ENCODE peak calls at places on chromosomes 4 and X, in four cellular contexts. One of them, this sample, is unnamed.

GRCh38 chrX:131626681-131627296 is 82.9 kb downstream of the OR13H1 start:
- DNase-seq in lung: no peak
- DNase-seq in ecto neural progenitor cell: no peak
- DNase-seq in H4: peak
- DNase-seq in this sample: no peak

GRCh38 chrX:42289492-42290385 is 366.4 kb upstream of the CASK start:
- DNase-seq in lung: no peak
- DNase-seq in ecto neural progenitor cell: no peak
- DNase-seq in H4: no peak
- DNase-seq in this sample: no peak

GRCh38 chr4:18022572-18023039 is 1.1 kb upstream of the LCORL start:
- DNase-seq in lung: no peak
- DNase-seq in ecto neural progenitor cell: no peak
- DNase-seq in H4: no peak
- DNase-seq in this sample: no peak

GRCh38 chrX:11787564-11787963 is 29.5 kb downstream of the MSL3 start:
- DNase-seq in lung: peak
- DNase-seq in ecto neural progenitor cell: peak
- DNase-seq in H4: peak
- DNase-seq in this sample: peak

GRCh38 chr4:93814722-93815121 is 13.8 kb upstream of the ATOH1 start:
- DNase-seq in lung: no peak
- DNase-seq in ecto neural progenitor cell: no peak
- DNase-seq in H4: no peak
- DNase-seq in this sample: no peak

GRCh38 chr4:6204098-6204497 is 3.7 kb upstream of the JAKMIP1 start:
- DNase-seq in lung: no peak
- DNase-seq in ecto neural progenitor cell: no peak
- DNase-seq in H4: no peak
- DNase-seq in this sample: no peak

GRCh38 chrX:96591418-96591817 is 93.2 kb upstream of the DIAPH2 start:
- DNase-seq in lung: no peak
- DNase-seq in ecto neural progenitor cell: no peak
- DNase-seq in H4: no peak
- DNase-seq in this sample: no peak

GRCh38 chr4:101155859-101156430 is 191.4 kb downstream of the PPP3CA start:
- DNase-seq in lung: no peak
- DNase-seq in ecto neural progenitor cell: no peak
- DNase-seq in H4: no peak
- DNase-seq in this sample: no peak

GRCh38 chr4:14022428-14022827 is 394.9 kb upstream of the BOD1L1 start:
- DNase-seq in lung: no peak
- DNase-seq in ecto neural progenitor cell: no peak
- DNase-seq in H4: no peak
- DNase-seq in this sample: no peak

GRCh38 chr4:152090543-152090942 is 329.7 kb upstream of the GATB start:
- DNase-seq in lung: no peak
- DNase-seq in ecto neural progenitor cell: no peak
- DNase-seq in H4: no peak
- DNase-seq in this sample: no peak

GRCh38 chr4:102824398-102824797 is 3.0 kb downstream of the UBE2D3 start:
- DNase-seq in lung: no peak
- DNase-seq in ecto neural progenitor cell: no peak
- DNase-seq in H4: no peak
- DNase-seq in this sample: no peak

GRCh38 chr4:27714073-27714472 is 853.4 kb downstream of the STIM2 start:
- DNase-seq in lung: no peak
- DNase-seq in ecto neural progenitor cell: no peak
- DNase-seq in H4: peak
- DNase-seq in this sample: no peak

GRCh38 chrX:112803060-112803459 is 37.6 kb downstream of the AMOT start:
- DNase-seq in lung: no peak
- DNase-seq in ecto neural progenitor cell: no peak
- DNase-seq in H4: no peak
- DNase-seq in this sample: peak

GRCh38 chr4:2862528-2862927 is 18.9 kb downstream of the ADD1 start:
- DNase-seq in lung: no peak
- DNase-seq in ecto neural progenitor cell: no peak
- DNase-seq in H4: no peak
- DNase-seq in this sample: peak

GRCh38 chrX:154485150-154486051 is 1.0 kb downstream of the UBL4A start:
- DNase-seq in lung: no peak
- DNase-seq in ecto neural progenitor cell: no peak
- DNase-seq in H4: no peak
- DNase-seq in this sample: no peak

GRCh38 chrX:7689791-7690412 is 153.1 kb upstream of the VCX start:
- DNase-seq in lung: no peak
- DNase-seq in ecto neural progenitor cell: no peak
- DNase-seq in H4: peak
- DNase-seq in this sample: no peak

GRCh38 chrX:136652822-136653723 is 5.1 kb downstream of the CD40LG start:
- DNase-seq in lung: no peak
- DNase-seq in ecto neural progenitor cell: no peak
- DNase-seq in H4: no peak
- DNase-seq in this sample: no peak

GRCh38 chrX:104370089-104370488 is 115.4 kb upstream of the ESX1 start:
- DNase-seq in lung: no peak
- DNase-seq in ecto neural progenitor cell: peak
- DNase-seq in H4: peak
- DNase-seq in this sample: no peak

GRCh38 chrX:49993661-49994060 is 71.3 kb downstream of the CLCN5 start:
- DNase-seq in lung: no peak
- DNase-seq in ecto neural progenitor cell: no peak
- DNase-seq in H4: no peak
- DNase-seq in this sample: no peak

GRCh38 chr4:98026362-98026761 is 116.9 kb downstream of the STPG2 start:
- DNase-seq in lung: no peak
- DNase-seq in ecto neural progenitor cell: no peak
- DNase-seq in H4: no peak
- DNase-seq in this sample: no peak

GRCh38 chr4:159366966-159367365 is 264.1 kb downstream of the RAPGEF2 start:
- DNase-seq in lung: no peak
- DNase-seq in ecto neural progenitor cell: no peak
- DNase-seq in H4: no peak
- DNase-seq in this sample: no peak

GRCh38 chrX:103376979-103377324 is 614 bp downstream of the BEX3 start:
- DNase-seq in lung: no peak
- DNase-seq in ecto neural progenitor cell: peak
- DNase-seq in H4: peak
- DNase-seq in this sample: no peak

This sample was measured in gastrocnemius medialis.